ENCODE peak calls at places on chromosomes 5 and 9, in nine cellular contexts. F is GM13976, S is NCI-H1092 treated with DMSO at 0.1 percent for 48 hours, W is caudate nucleus, Q is DMS79 treated with DMSO at 0.1 percent for 48 hours, X is PC-3, H is GM20000, I is Kasumi-1, M is RPMI7951. C is an unnamed sample.

GRCh38 chr5:56910123-56910951 is 941 bp downstream of the SETD9 start:
- DNase-seq in F (peak; percentile 4), S (peak; percentile 74), W (no peak), Q (peak; percentile 19), X (no peak), H (peak; percentile 23), I (peak; percentile 91), M (no peak), C (no peak)

GRCh38 chr5:123209163-123210013 is 120.3 kb downstream of the PRDM6 start:
- DNase-seq in F (no peak), S (no peak), W (no peak), Q (no peak), X (peak; percentile 62), H (no peak), I (peak; percentile 59), M (peak; percentile 80), C (peak; percentile 89)

GRCh38 chr9:97571664-97572063 is 61.5 kb downstream of the TSTD2 start:
- DNase-seq in F (no peak), S (no peak), W (no peak), Q (no peak), X (no peak), H (no peak), I (no peak), M (no peak), C (no peak)

GRCh38 chr9:21682981-21683380 is 119.5 kb upstream of the MTAP start:
- DNase-seq in F (no peak), S (no peak), W (no peak), Q (no peak), X (peak; percentile 60), H (no peak), I (no peak), M (peak; percentile 57), C (peak; percentile 90)

GRCh38 chr9:75108571-75108970 is 20.3 kb downstream of the OSTF1 start:
- DNase-seq in F (no peak), S (no peak), W (no peak), Q (no peak), X (peak; percentile 44), H (no peak), I (peak; percentile 5), M (no peak), C (no peak)

GRCh38 chr5:77437194-77437593 is 54.9 kb downstream of the WDR41 start:
- DNase-seq in F (no peak), S (peak; percentile 19), W (no peak), Q (no peak), X (peak; percentile 12), H (no peak), I (peak; percentile 19), M (no peak), C (no peak)

GRCh38 chr5:104793452-104794120 is 1231.0 kb upstream of the NUDT12 start:
- DNase-seq in F (no peak), S (no peak), W (no peak), Q (no peak), X (no peak), H (no peak), I (no peak), M (no peak), C (no peak)

GRCh38 chr9:33380390-33381094 is 21.8 kb downstream of the AQP7 start:
- DNase-seq in F (no peak), S (no peak), W (no peak), Q (no peak), X (no peak), H (no peak), I (no peak), M (no peak), C (no peak)

GRCh38 chr5:1502046-1502736 is 21.6 kb downstream of the LPCAT1 start:
- DNase-seq in F (peak; percentile 84), S (no peak), W (no peak), Q (no peak), X (no peak), H (peak; percentile 84), I (peak; percentile 25), M (no peak), C (no peak)

GRCh38 chr9:92135576-92135975 is 20.4 kb upstream of the SPTLC1 start:
- DNase-seq in F (no peak), S (no peak), W (no peak), Q (no peak), X (no peak), H (no peak), I (no peak), M (no peak), C (no peak)

GRCh38 chr5:149054416-149054815 is 8.4 kb downstream of the SH3TC2 start:
- DNase-seq in F (no peak), S (no peak), W (no peak), Q (no peak), X (no peak), H (no peak), I (no peak), M (no peak), C (no peak)

GRCh38 chr5:95022967-95023695 is 261.8 kb downstream of the MCTP1 start:
- DNase-seq in F (no peak), S (no peak), W (no peak), Q (no peak), X (peak; percentile 4), H (no peak), I (peak; percentile 72), M (peak; percentile 57), C (no peak)

GRCh38 chr9:29214702-29215248 is 1641.5 kb upstream of the C9orf72 start:
- DNase-seq in F (no peak), S (no peak), W (no peak), Q (no peak), X (no peak), H (no peak), I (no peak), M (no peak), C (peak; percentile 24)

GRCh38 chr9:38037981-38038306 is 31.1 kb downstream of the SHB start:
- DNase-seq in F (no peak), S (no peak), W (no peak), Q (no peak), X (no peak), H (no peak), I (no peak), M (no peak), C (no peak)

GRCh38 chr9:18861599-18862546 is 171.1 kb downstream of the SAXO1 start:
- DNase-seq in F (no peak), S (no peak), W (no peak), Q (no peak), X (no peak), H (no peak), I (no peak), M (no peak), C (no peak)

GRCh38 chr9:112905084-112905483 is 14.4 kb upstream of the SLC46A2 start:
- DNase-seq in F (no peak), S (no peak), W (no peak), Q (no peak), X (no peak), H (no peak), I (no peak), M (no peak), C (no peak)

GRCh38 chr9:5783982-5784381 is 48.9 kb downstream of the ERMP1 start:
- DNase-seq in F (no peak), S (no peak), W (no peak), Q (no peak), X (peak; percentile 12), H (no peak), I (no peak), M (no peak), C (no peak)

GRCh38 chr5:151107738-151108520 is 27.1 kb upstream of the TNIP1 start:
- DNase-seq in F (no peak), S (no peak), W (no peak), Q (no peak), X (peak; percentile 53), H (no peak), I (no peak), M (no peak), C (no peak)

GRCh38 chr9:35716236-35716635 is 15.8 kb downstream of the TLN1 start:
- DNase-seq in F (no peak), S (no peak), W (no peak), Q (no peak), X (no peak), H (no peak), I (no peak), M (peak; percentile 30), C (no peak)